ENCODE peak calls at places on chromosomes 2 and 18, in four cellular contexts. One of them, this sample, is unnamed.

GRCh38 chr2:104787298-104788065 is 66.4 kb upstream of the POU3F3 start:
- DNase-seq in CD8-positive, alpha-beta T cell: no peak
- DNase-seq in activated naive CD4-positive, alpha-beta T cell: no peak
- DNase-seq in stimulated activated naive B cell treated with anti-CD40 and anti-IgM and Interleukin-4, amounts not matched to agents 10 μg/mL and 1 μg/mL and 100 μg/mL, for 72 hours: no peak
- DNase-seq in this sample: no peak

GRCh38 chr18:40841473-40841872 is 1113.6 kb upstream of the PIK3C3 start:
- DNase-seq in CD8-positive, alpha-beta T cell: no peak
- DNase-seq in activated naive CD4-positive, alpha-beta T cell: no peak
- DNase-seq in stimulated activated naive B cell treated with anti-CD40 and anti-IgM and Interleukin-4, amounts not matched to agents 10 μg/mL and 1 μg/mL and 100 μg/mL, for 72 hours: no peak
- DNase-seq in this sample: no peak

GRCh38 chr18:50469380-50469781 is 90.5 kb upstream of the MAPK4 start:
- DNase-seq in CD8-positive, alpha-beta T cell: no peak
- DNase-seq in activated naive CD4-positive, alpha-beta T cell: no peak
- DNase-seq in stimulated activated naive B cell treated with anti-CD40 and anti-IgM and Interleukin-4, amounts not matched to agents 10 μg/mL and 1 μg/mL and 100 μg/mL, for 72 hours: no peak
- DNase-seq in this sample: no peak

GRCh38 chr2:135121016-135121657 is 69.0 kb downstream of the RAB3GAP1 start:
- DNase-seq in CD8-positive, alpha-beta T cell: no peak
- DNase-seq in activated naive CD4-positive, alpha-beta T cell: no peak
- DNase-seq in stimulated activated naive B cell treated with anti-CD40 and anti-IgM and Interleukin-4, amounts not matched to agents 10 μg/mL and 1 μg/mL and 100 μg/mL, for 72 hours: no peak
- DNase-seq in this sample: no peak

GRCh38 chr2:241637233-241638062 is at the start of gene ATG4B:
- DNase-seq in CD8-positive, alpha-beta T cell: peak
- DNase-seq in activated naive CD4-positive, alpha-beta T cell: peak
- DNase-seq in stimulated activated naive B cell treated with anti-CD40 and anti-IgM and Interleukin-4, amounts not matched to agents 10 μg/mL and 1 μg/mL and 100 μg/mL, for 72 hours: peak
- DNase-seq in this sample: peak

GRCh38 chr2:127679680-127680361 is 4.5 kb upstream of the LIMS2 start:
- DNase-seq in CD8-positive, alpha-beta T cell: no peak
- DNase-seq in activated naive CD4-positive, alpha-beta T cell: no peak
- DNase-seq in stimulated activated naive B cell treated with anti-CD40 and anti-IgM and Interleukin-4, amounts not matched to agents 10 μg/mL and 1 μg/mL and 100 μg/mL, for 72 hours: no peak
- DNase-seq in this sample: no peak

GRCh38 chr2:36486546-36487044 is 111.4 kb downstream of the FEZ2 start:
- DNase-seq in CD8-positive, alpha-beta T cell: no peak
- DNase-seq in activated naive CD4-positive, alpha-beta T cell: no peak
- DNase-seq in stimulated activated naive B cell treated with anti-CD40 and anti-IgM and Interleukin-4, amounts not matched to agents 10 μg/mL and 1 μg/mL and 100 μg/mL, for 72 hours: no peak
- DNase-seq in this sample: no peak

GRCh38 chr2:96881349-96882195 is 11.7 kb upstream of the SEMA4C start:
- DNase-seq in CD8-positive, alpha-beta T cell: no peak
- DNase-seq in activated naive CD4-positive, alpha-beta T cell: no peak
- DNase-seq in stimulated activated naive B cell treated with anti-CD40 and anti-IgM and Interleukin-4, amounts not matched to agents 10 μg/mL and 1 μg/mL and 100 μg/mL, for 72 hours: no peak
- DNase-seq in this sample: no peak

GRCh38 chr2:164711246-164712138 is 90.2 kb upstream of the GRB14 start:
- DNase-seq in CD8-positive, alpha-beta T cell: no peak
- DNase-seq in activated naive CD4-positive, alpha-beta T cell: no peak
- DNase-seq in stimulated activated naive B cell treated with anti-CD40 and anti-IgM and Interleukin-4, amounts not matched to agents 10 μg/mL and 1 μg/mL and 100 μg/mL, for 72 hours: no peak
- DNase-seq in this sample: no peak

GRCh38 chr18:3511980-3512379 is 62.0 kb downstream of the TGIF1 start:
- DNase-seq in CD8-positive, alpha-beta T cell: no peak
- DNase-seq in activated naive CD4-positive, alpha-beta T cell: no peak
- DNase-seq in stimulated activated naive B cell treated with anti-CD40 and anti-IgM and Interleukin-4, amounts not matched to agents 10 μg/mL and 1 μg/mL and 100 μg/mL, for 72 hours: no peak
- DNase-seq in this sample: peak

GRCh38 chr18:24989760-24990547 is 362.0 kb downstream of the ZNF521 start:
- DNase-seq in CD8-positive, alpha-beta T cell: no peak
- DNase-seq in activated naive CD4-positive, alpha-beta T cell: no peak
- DNase-seq in stimulated activated naive B cell treated with anti-CD40 and anti-IgM and Interleukin-4, amounts not matched to agents 10 μg/mL and 1 μg/mL and 100 μg/mL, for 72 hours: no peak
- DNase-seq in this sample: no peak